ENCODE peak calls at places on chromosomes 11 and 22, in eight cellular contexts. R is IMR-90, Y is MM.1S, Z is Karpas-422, I is GM23248, V is K562, F is SK-N-SH, Q is mesenchymal stem cell. N is an unnamed sample.

GRCh38 chr11:35484435-35484834 is 41.0 kb downstream of the PAMR1 start:
- DNase-seq in R (peak; percentile 85), V (no peak), Z (no peak), I (peak; percentile 78), Q (no peak), F (no peak), Y (no peak), N (peak; percentile 95)

GRCh38 chr11:64687641-64688533 is 35.1 kb downstream of the NRXN2 start:
- DNase-seq in Y (no peak), R (no peak), Z (no peak), V (no peak), F (no peak), I (no peak), Q (no peak), N (no peak)

GRCh38 chr22:23500508-23501208 is 79.4 kb downstream of the IGLL1 start:
- DNase-seq in Y (no peak), F (peak; percentile 87), I (no peak), R (no peak), V (no peak), Q (no peak), Z (no peak), N (no peak)

GRCh38 chr22:42873361-42873760 is 16.3 kb upstream of the ARFGAP3 start:
- DNase-seq in Y (no peak), R (no peak), I (no peak), V (no peak), F (no peak), Z (no peak), Q (no peak), N (peak; percentile 9)

GRCh38 chr22:17260950-17261349 is 41.7 kb upstream of the ADA2 start:
- DNase-seq in Q (no peak), Y (no peak), I (no peak), Z (no peak), V (no peak), F (no peak), R (no peak), N (no peak)

GRCh38 chr11:111911563-111912401 is at the start of gene CRYAB:
- DNase-seq in R (peak; percentile 82), F (no peak), Z (no peak), Q (peak; percentile 84), V (peak; percentile 33), Y (no peak), I (peak; percentile 98), N (peak; percentile 61)

GRCh38 chr11:2951235-2952110 is 22.3 kb upstream of the PHLDA2 start:
- DNase-seq in V (no peak), R (peak; percentile 69), I (peak; percentile 75), Y (no peak), F (no peak), Q (peak; percentile 93), Z (no peak), N (no peak)

GRCh38 chr11:2825261-2825885 is 60.2 kb downstream of the CDKN1C start:
- DNase-seq in Y (no peak), V (peak; percentile 32), Z (no peak), R (peak; percentile 74), F (no peak), Q (peak; percentile 78), I (peak; percentile 80), N (peak; percentile 42)

GRCh38 chr11:2581151-2581930 is 118.5 kb downstream of the KCNQ1OT1 start:
- DNase-seq in Z (no peak), F (peak; percentile 18), R (no peak), V (no peak), I (no peak), Y (no peak), Q (no peak), N (no peak)

GRCh38 chr22:35434061-35434750 is 34.3 kb downstream of the MCM5 start:
- DNase-seq in V (no peak), Y (no peak), F (no peak), Q (no peak), R (no peak), I (no peak), Z (peak; percentile 70), N (no peak)

GRCh38 chr11:114288139-114288538 is 8.1 kb upstream of the NNMT start:
- DNase-seq in Q (no peak), I (no peak), F (no peak), R (no peak), Z (no peak), Y (no peak), V (no peak), N (peak; percentile 85)

GRCh38 chr11:10450451-10451398 is 4.3 kb upstream of the AMPD3 start:
- DNase-seq in R (no peak), Y (peak; percentile 13), Q (peak; percentile 35), Z (no peak), F (peak; percentile 73), I (peak; percentile 45), V (no peak), N (peak; percentile 79)

GRCh38 chr22:25494774-25495173 is 69.7 kb upstream of the GRK3 start:
- DNase-seq in Z (no peak), R (no peak), F (no peak), V (no peak), Y (peak; percentile 64), I (no peak), Q (no peak), N (no peak)

GRCh38 chr11:73312806-73313403 is 4.8 kb downstream of the ARHGEF17 start:
- DNase-seq in Q (peak; percentile 54), R (peak; percentile 72), Z (no peak), V (no peak), Y (no peak), I (peak; percentile 83), F (peak; percentile 83), N (no peak)

GRCh38 chr11:110565344-110565684 is 135.6 kb downstream of the FDX1 start:
- DNase-seq in Z (no peak), V (no peak), Y (no peak), Q (peak; percentile 49), I (peak; percentile 42), R (peak; percentile 64), F (no peak), N (no peak)

GRCh38 chr11:112255075-112255739 is 5.5 kb downstream of the PLET1 start:
- DNase-seq in F (no peak), I (peak; percentile 42), V (peak; percentile 39), R (peak; percentile 88), Z (no peak), Q (peak; percentile 90), Y (no peak), N (peak; percentile 94)

GRCh38 chr22:43798492-43798891 is 13.6 kb downstream of the EFCAB6 start:
- DNase-seq in Z (peak; percentile 67), R (peak; percentile 63), Y (no peak), V (no peak), F (no peak), I (peak; percentile 57), Q (no peak), N (no peak)

GRCh38 chr11:72600557-72600956 is 73.7 kb downstream of the PDE2A start:
- DNase-seq in Z (no peak), Q (no peak), F (no peak), R (no peak), V (no peak), Y (no peak), I (no peak), N (no peak)

GRCh38 chr11:69512790-69513189 is 31.3 kb downstream of the LINC01488 start:
- DNase-seq in Z (no peak), F (no peak), I (no peak), V (no peak), Q (no peak), R (no peak), Y (no peak), N (no peak)

GRCh38 chr11:69512136-69512535 is 30.7 kb downstream of the LINC01488 start:
- DNase-seq in R (no peak), I (no peak), F (no peak), V (no peak), Z (no peak), Y (no peak), Q (no peak), N (no peak)

GRCh38 chr11:69514771-69515170 is 33.3 kb downstream of the LINC01488 start:
- DNase-seq in I (no peak), R (no peak), F (no peak), V (no peak), Q (no peak), Z (no peak), Y (no peak), N (no peak)

GRCh38 chr11:69513196-69513595 is 31.7 kb downstream of the LINC01488 start:
- DNase-seq in Y (no peak), R (no peak), F (no peak), V (no peak), Q (no peak), I (no peak), Z (no peak), N (no peak)

GRCh38 chr11:69513663-69514062 is 32.2 kb downstream of the LINC01488 start:
- DNase-seq in I (no peak), Y (no peak), Z (no peak), F (no peak), Q (no peak), V (no peak), R (no peak), N (no peak)
- H3K27ac ChIP-seq in I (no peak overlapping the region), Y (no peak overlapping the region), Z (no peak overlapping the region), F (no peak overlapping the region), Q (no peak overlapping the region), V (no peak overlapping the region), R (no peak overlapping the region), N (no peak overlapping the region)

GRCh38 chr11:124114942-124115781 is at the start of gene VWA5A:
- DNase-seq in F (peak; percentile 80), Z (peak; percentile 67), Y (peak; percentile 80), I (peak; percentile 91), V (peak; percentile 69), Q (peak; percentile 93), R (peak; percentile 86), N (peak; percentile 87)
- H3K9ac ChIP-seq in F (peak within 1 kb of the TSS; percentile 20), Z (no peak within 1 kb of the TSS), Y (peak within 1 kb of the TSS; percentile 14), I (peak within 1 kb of the TSS; percentile 59), V (peak within 1 kb of the TSS; percentile 49), Q (peak within 1 kb of the TSS; percentile 93), R (peak within 1 kb of the TSS; percentile 77), N (no peak within 1 kb of the TSS)

DNA sequence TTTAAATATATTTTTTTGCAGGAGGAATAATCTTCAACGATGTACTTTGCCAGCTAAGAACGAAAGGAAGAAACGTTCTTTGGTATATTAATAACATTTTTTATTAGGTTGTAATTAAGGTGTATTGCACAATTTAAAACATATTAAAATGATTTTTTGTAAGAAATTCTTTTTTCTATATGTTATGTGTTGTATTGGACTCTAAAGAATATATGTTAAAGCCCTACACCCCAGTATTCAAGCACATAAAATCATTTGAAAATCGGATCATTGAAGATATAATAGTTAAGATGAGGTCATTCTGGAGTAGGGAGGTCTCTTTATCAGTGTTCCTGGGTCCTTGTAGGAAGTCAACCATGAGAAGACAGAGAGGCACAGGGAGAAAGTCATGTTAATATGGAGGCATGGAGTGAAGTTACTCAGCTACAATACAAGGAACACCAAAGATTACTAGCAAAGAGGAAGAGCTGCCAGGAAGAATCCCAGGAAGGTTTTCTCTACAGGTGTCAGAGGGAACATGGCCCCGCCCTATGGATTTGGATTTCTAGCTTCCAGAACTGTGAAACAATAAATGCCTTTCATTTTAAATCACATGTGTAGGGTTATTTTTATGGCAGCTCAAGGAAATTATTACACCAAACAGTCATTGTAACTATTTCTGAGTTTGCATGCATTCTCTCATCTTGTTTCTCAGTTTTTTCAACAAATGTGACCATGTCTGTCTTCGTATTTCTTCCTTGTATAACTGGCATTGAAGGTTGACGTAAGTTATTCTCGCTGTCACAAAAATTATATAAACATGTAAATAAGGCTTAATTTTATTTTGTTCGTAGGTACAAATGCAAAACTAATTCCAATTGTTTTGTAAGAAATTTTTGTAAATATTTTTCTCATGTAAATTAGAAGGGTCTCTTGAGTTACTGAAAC is 75.4 kb upstream of the VPREB1 start:
- DNase-seq in I (no peak), Q (no peak), R (no peak), Z (no peak), Y (no peak), V (no peak), F (no peak), N (no peak)
- H2AFZ ChIP-seq in I (peak overlapping the region; percentile 70), Q (no peak overlapping the region), R (no peak overlapping the region), Z (peak overlapping the region; percentile 79), Y (peak overlapping the region; percentile 79), V (peak overlapping the region; percentile 81), F (peak overlapping the region; percentile 84), N (no peak overlapping the region)

GRCh38 chr11:61657566-61657965 is 22.6 kb upstream of the DAGLA start:
- DNase-seq in V (no peak), Q (no peak), Y (no peak), F (no peak), R (no peak), Z (no peak), I (no peak), N (peak; percentile 89)
- H3K27ac ChIP-seq in V (no peak overlapping the region), Q (no peak overlapping the region), Y (no peak overlapping the region), F (no peak overlapping the region), R (no peak overlapping the region), Z (no peak overlapping the region), I (no peak overlapping the region), N (no peak overlapping the region)